ENCODE peak calls at places on chromosomes 3 and 15, in ten cellular contexts. O is HCT116, A is A549, P is ovary, H is IMR-90, Z is stomach, J is GM12878, C is breast epithelium, V is spleen, E is heart left ventricle. I is an unnamed sample.

GRCh38 chr3:69530554-69530953 is 144.7 kb upstream of the FRMD4B start:
- DNase-seq in O (no peak), A (no peak), P (no peak), H (no peak), Z (no peak), J (no peak), C (no peak), V (no peak), E (no peak), I (no peak)

GRCh38 chr3:29282431-29283296 is 1.8 kb downstream of the RBMS3 start:
- DNase-seq in O (no peak), A (peak), P (peak), H (peak), Z (no peak), J (no peak), C (no peak), V (no peak), E (no peak), I (no peak)

GRCh38 chr15:57255751-57256150 is 120.6 kb upstream of the CGNL1 start:
- DNase-seq in O (no peak), A (no peak), P (no peak), H (no peak), Z (no peak), J (no peak), C (no peak), V (no peak), E (no peak), I (no peak)

GRCh38 chr3:39150803-39151631 is 2.4 kb downstream of the CSRNP1 start:
- DNase-seq in O (no peak), A (peak), P (peak), H (peak), Z (peak), J (no peak), C (peak), V (no peak), E (peak), I (peak)

GRCh38 chr3:46496745-46497555 is 826 bp upstream of the RTP3 start:
- DNase-seq in O (no peak), A (no peak), P (no peak), H (peak), Z (no peak), J (peak), C (no peak), V (no peak), E (no peak), I (peak)

GRCh38 chr3:56788506-56788905 is 13.2 kb downstream of the ARHGEF3 start:
- DNase-seq in O (no peak), A (no peak), P (no peak), H (no peak), Z (no peak), J (no peak), C (no peak), V (no peak), E (no peak), I (no peak)

GRCh38 chr3:139746481-139746880 is 68.7 kb upstream of the NMNAT3 start:
- DNase-seq in O (no peak), A (no peak), P (no peak), H (no peak), Z (no peak), J (no peak), C (no peak), V (no peak), E (no peak), I (no peak)

GRCh38 chr3:26847675-26848074 is 225.1 kb downstream of the LRRC3B start:
- DNase-seq in O (no peak), A (no peak), P (no peak), H (no peak), Z (no peak), J (no peak), C (no peak), V (no peak), E (no peak), I (no peak)

GRCh38 chr15:80967451-80967850 is 22.2 kb downstream of the MESD start:
- DNase-seq in O (no peak), A (no peak), P (no peak), H (peak), Z (no peak), J (no peak), C (peak), V (no peak), E (no peak), I (no peak)

GRCh38 chr3:149781216-149781615 is 11.1 kb downstream of the ANKUB1 start:
- DNase-seq in O (no peak), A (no peak), P (no peak), H (no peak), Z (no peak), J (no peak), C (no peak), V (no peak), E (no peak), I (no peak)

GRCh38 chr3:69451594-69451993 is 65.7 kb upstream of the FRMD4B start:
- DNase-seq in O (no peak), A (no peak), P (no peak), H (no peak), Z (no peak), J (no peak), C (no peak), V (no peak), E (no peak), I (no peak)

GRCh38 chr3:106071306-106071705 is 202.5 kb upstream of the CBLB start:
- DNase-seq in O (no peak), A (no peak), P (no peak), H (no peak), Z (no peak), J (no peak), C (no peak), V (no peak), E (no peak), I (no peak)

GRCh38 chr3:187914231-187914630 is 169.0 kb upstream of the BCL6 start:
- DNase-seq in O (no peak), A (no peak), P (no peak), H (no peak), Z (no peak), J (no peak), C (peak), V (no peak), E (no peak), I (peak)

GRCh38 chr3:193831495-193832455 is 238.8 kb downstream of the OPA1 start:
- DNase-seq in O (no peak), A (no peak), P (no peak), H (no peak), Z (no peak), J (peak), C (peak), V (no peak), E (no peak), I (peak)

GRCh38 chr3:19931180-19931692 is 2.8 kb downstream of the EFHB start:
- DNase-seq in O (no peak), A (no peak), P (no peak), H (no peak), Z (no peak), J (peak), C (no peak), V (no peak), E (no peak), I (no peak)

GRCh38 chr15:74035121-74035829 is 40.8 kb downstream of the PML start:
- DNase-seq in O (no peak), A (no peak), P (no peak), H (no peak), Z (no peak), J (no peak), C (no peak), V (no peak), E (no peak), I (peak)

GRCh38 chr3:196149375-196149774 is 61.8 kb downstream of the ZDHHC19 start:
- DNase-seq in O (no peak), A (no peak), P (no peak), H (peak), Z (no peak), J (no peak), C (no peak), V (no peak), E (no peak), I (no peak)
- TF ChIP-seq POLR2A in O (no peak), A (no peak), P (no peak), H (no peak), Z (no peak), J (no peak), C (no peak), V (no peak), E (no peak), I (no peak)

GRCh38 chr3:36648241-36649034 is 115.9 kb downstream of the DCLK3 start:
- DNase-seq in O (peak), A (peak), P (no peak), H (peak), Z (no peak), J (peak), C (no peak), V (no peak), E (no peak), I (no peak)
- H3K4me3 ChIP-seq in O (no peak), A (no peak), P (no peak), H (no peak), Z (no peak), J (no peak), C (no peak), V (no peak), E (no peak), I (no peak)

GRCh38 chr15:31455499-31455898 is 128.9 kb downstream of the KLF13 start:
- DNase-seq in O (no peak), A (no peak), P (no peak), H (no peak), Z (no peak), J (no peak), C (no peak), V (no peak), E (no peak), I (no peak)
- TF ChIP-seq POLR2A in O (no peak), A (no peak), P (no peak), H (no peak), Z (no peak), J (no peak), C (no peak), V (no peak), E (no peak), I (no peak)

DNA sequence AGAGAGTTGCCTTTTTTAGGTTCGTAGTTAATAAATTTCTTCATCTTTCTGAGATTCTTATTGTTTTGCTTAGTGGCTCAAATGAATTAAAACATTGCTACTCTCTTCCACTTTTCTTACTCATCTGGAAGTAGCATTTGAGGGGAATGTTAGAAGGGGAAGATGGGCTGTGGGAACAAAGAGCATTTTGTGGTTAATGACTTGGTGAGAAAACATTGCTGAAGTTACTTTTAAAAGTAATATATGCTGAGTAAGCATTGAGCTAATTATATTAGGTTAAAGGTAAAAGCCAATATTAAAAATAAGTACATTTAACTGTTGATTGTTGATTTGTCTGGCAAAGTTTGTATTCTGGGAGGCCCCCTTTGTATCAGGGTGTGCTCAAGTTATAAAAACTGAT is 5.7 kb downstream of the MORF4L1 start:
- DNase-seq in O (no peak), A (no peak), P (no peak), H (peak), Z (no peak), J (no peak), C (no peak), V (no peak), E (no peak), I (no peak)
- H3K4me3 ChIP-seq in O (no peak), A (no peak), P (no peak), H (no peak), Z (peak), J (peak), C (peak), V (no peak), E (peak), I (no peak)

I was measured in lower leg skin.